ENCODE peak calls at places on chromosomes 16 and 17, in five cellular contexts. S, F, A, Y and U are unnamed samples.

GRCh38 chr16:53378138-53378537 is 56.1 kb upstream of the RBL2 start:
- DNase-seq in S (no peak), F (no peak), A (peak), Y (no peak), U (no peak)

GRCh38 chr16:85616608-85617311 is 3.6 kb downstream of the GSE1 start:
- DNase-seq in S (no peak), F (no peak), A (peak), Y (no peak), U (peak)

GRCh38 chr17:45370949-45371413 is 54.2 kb upstream of the MAP3K14 start:
- DNase-seq in S (no peak), F (peak), A (no peak), Y (peak), U (peak)

GRCh38 chr16:24178496-24178895 is 77.6 kb upstream of the CACNG3 start:
- DNase-seq in S (peak), F (no peak), A (no peak), Y (no peak), U (peak)

GRCh38 chr16:16915771-16916170 is 536.8 kb downstream of the NPIPA7 start:
- DNase-seq in S (no peak), F (no peak), A (no peak), Y (no peak), U (no peak)

GRCh38 chr16:64882385-64882784 is 239.5 kb downstream of the CDH11 start:
- DNase-seq in S (no peak), F (no peak), A (no peak), Y (no peak), U (no peak)

GRCh38 chr16:58271589-58271988 is 23.2 kb downstream of the PRSS54 start:
- DNase-seq in S (no peak), F (no peak), A (no peak), Y (no peak), U (no peak)

GRCh38 chr16:84032458-84033178 is 10.0 kb downstream of the SLC38A8 start:
- DNase-seq in S (no peak), F (no peak), A (no peak), Y (no peak), U (no peak)

GRCh38 chr17:45116434-45117016 is 15.8 kb downstream of the PLCD3 start:
- DNase-seq in S (no peak), F (no peak), A (no peak), Y (no peak), U (no peak)

GRCh38 chr16:12229759-12230594 is 253.4 kb downstream of the SNX29 start:
- DNase-seq in S (no peak), F (no peak), A (no peak), Y (no peak), U (no peak)
- TF ChIP-seq MAX in S (no peak), F (no peak), A (no peak), Y (no peak), U (no peak)

GRCh38 chr16:81866820-81867440 is 87.8 kb downstream of the PLCG2 start:
- DNase-seq in S (no peak), F (no peak), A (no peak), Y (no peak), U (no peak)

GRCh38 chr16:81863630-81864352 is 84.7 kb downstream of the PLCG2 start:
- DNase-seq in S (no peak), F (no peak), A (peak), Y (no peak), U (no peak)

GRCh38 chr16:81869326-81869725 is 90.2 kb downstream of the PLCG2 start:
- DNase-seq in S (no peak), F (no peak), A (no peak), Y (no peak), U (no peak)

GRCh38 chr16:81864646-81865382 is 85.7 kb downstream of the PLCG2 start:
- DNase-seq in S (no peak), F (no peak), A (no peak), Y (no peak), U (no peak)

DNA sequence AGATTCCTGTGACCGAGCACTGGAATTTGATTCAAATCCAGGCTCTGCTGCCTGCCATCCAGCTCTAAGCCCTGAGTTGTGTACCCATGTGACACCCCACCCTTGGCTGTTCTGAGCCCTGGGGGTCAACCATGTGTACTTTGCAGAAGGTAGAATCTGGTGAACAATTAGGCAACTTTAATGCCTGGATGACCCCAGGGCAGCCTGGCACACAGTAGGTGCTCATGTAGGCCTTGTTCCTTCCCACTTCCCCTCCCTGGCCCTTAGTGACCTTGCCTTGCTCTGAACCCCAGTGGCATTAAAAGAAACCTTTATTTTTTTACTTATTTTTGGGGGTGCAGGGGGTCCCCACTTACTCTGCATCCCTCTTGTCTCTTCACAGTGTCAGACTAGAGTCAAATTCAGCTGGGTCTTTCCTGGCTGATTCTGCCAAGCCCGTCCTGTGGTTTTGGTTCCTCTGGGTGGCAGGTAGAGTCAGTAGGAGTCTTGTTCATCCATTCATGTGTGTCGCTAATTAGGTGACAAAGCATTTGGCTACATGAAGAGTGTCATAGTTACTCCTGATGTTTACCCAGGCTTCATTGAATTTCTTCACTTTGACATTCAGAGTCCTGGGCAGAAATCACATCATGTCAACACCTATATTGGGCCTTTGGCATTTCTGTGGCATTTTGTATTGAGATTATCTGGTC is 89.1 kb downstream of the PLCG2 start:
- DNase-seq in S (no peak), F (no peak), A (no peak), Y (no peak), U (no peak)
- TF ChIP-seq POLR2A in S (no peak), F (no peak), A (peak), Y (no peak), U (no peak)

GRCh38 chr16:30397776-30398659 is 2.8 kb downstream of the ZNF48 start:
- DNase-seq in S (no peak), F (no peak), A (no peak), Y (no peak), U (no peak)
- TF ChIP-seq MAX in S (no peak), F (no peak), A (no peak), Y (no peak), U (no peak)

GRCh38 chr16:56801762-56802161 is 63.2 kb upstream of the SLC12A3 start:
- DNase-seq in S (no peak), F (no peak), A (no peak), Y (no peak), U (no peak)
- TF ChIP-seq POLR2A in S (no peak), F (no peak), A (no peak), Y (no peak), U (no peak)